ENCODE peak calls at places on chromosomes 2 and 18, in five cellular contexts. M is psoas muscle, O is DND-41, C is tibial nerve, V is PC-9. W is an unnamed sample. For H3K36me3, the result is how much of the 10 kb centered on the place peaks cover.

GRCh38 chr18:68176901-68177300 is 538.0 kb downstream of the TMX3 start:
- DNase-seq in V (no peak), O (no peak), C (no peak), M (no peak), W (no peak)

GRCh38 chr2:64228126-64228678 is 84.0 kb upstream of the PELI1 start:
- DNase-seq in C (peak), M (peak), V (peak), O (peak), W (peak)

GRCh38 chr2:46852598-46852997 is 63.0 kb downstream of the MCFD2 start:
- DNase-seq in C (no peak), V (no peak), M (no peak), O (no peak), W (no peak)

GRCh38 chr2:19675856-19676460 is 225.8 kb downstream of the TTC32 start:
- DNase-seq in C (no peak), O (no peak), V (peak), M (no peak), W (no peak)

GRCh38 chr2:105337122-105338019 is at the start of gene C2orf49:
- DNase-seq in V (peak), M (peak), C (peak), O (peak), W (peak)

GRCh38 chr2:8680931-8681760 is 710 bp upstream of the ID2 start:
- DNase-seq in O (peak), M (no peak), V (no peak), C (peak), W (peak)

GRCh38 chr18:59468821-59469220 is 109.8 kb upstream of the LMAN1 start:
- DNase-seq in V (no peak), M (no peak), C (no peak), O (no peak), W (no peak)

GRCh38 chr2:171390941-171391516 is 42.8 kb downstream of the METTL8 start:
- DNase-seq in V (peak), O (no peak), M (no peak), C (no peak), W (no peak)

GRCh38 chr2:219398721-219399333 is 11.1 kb upstream of the DNPEP start:
- DNase-seq in V (peak), C (no peak), M (peak), O (no peak), W (peak)

GRCh38 chr2:58063641-58064040 is 17.0 kb downstream of the VRK2 start:
- DNase-seq in O (no peak), M (no peak), C (no peak), V (no peak), W (no peak)

GRCh38 chr2:2699117-2699497 is 368.0 kb upstream of the MYT1L start:
- DNase-seq in C (no peak), O (no peak), M (no peak), V (no peak), W (no peak)

GRCh38 chr2:88831792-88832248 is 140.3 kb downstream of the RPIA start:
- DNase-seq in O (peak), M (peak), V (no peak), C (peak), W (peak)

GRCh38 chr2:231488331-231488730 is 24.0 kb upstream of the NCL start:
- DNase-seq in O (no peak), C (no peak), V (no peak), M (no peak), W (no peak)

GRCh38 chr2:85937069-85937439 is 48.3 kb upstream of the ST3GAL5 start:
- DNase-seq in M (no peak), O (no peak), V (no peak), C (no peak), W (no peak)

GRCh38 chr2:192307530-192307929 is 112.8 kb upstream of the TMEFF2 start:
- DNase-seq in C (no peak), V (no peak), O (no peak), M (no peak), W (no peak)

GRCh38 chr2:64643838-64644219 is 9.9 kb downstream of the SERTAD2 start:
- DNase-seq in M (no peak), O (no peak), V (no peak), C (no peak), W (no peak)

GRCh38 chr2:211103989-211104388 is 547.6 kb downstream of the CPS1 start:
- DNase-seq in C (no peak), O (no peak), M (no peak), V (no peak), W (peak)

GRCh38 chr18:55405655-55406373 is 182.2 kb downstream of the TCF4 start:
- DNase-seq in O (no peak), V (peak), C (peak), M (peak), W (peak)

GRCh38 chr2:218980800-218981389 is 4.1 kb downstream of the FEV start:
- DNase-seq in C (no peak), M (peak), O (no peak), V (no peak), W (no peak)

GRCh38 chr2:190235101-190235500 is 84.5 kb downstream of the HIBCH start:
- DNase-seq in O (no peak), V (no peak), C (no peak), M (no peak), W (no peak)

GRCh38 chr2:148298201-148298600 is 277.3 kb downstream of the MBD5 start:
- DNase-seq in V (no peak), O (no peak), C (no peak), M (no peak), W (no peak)

DNA sequence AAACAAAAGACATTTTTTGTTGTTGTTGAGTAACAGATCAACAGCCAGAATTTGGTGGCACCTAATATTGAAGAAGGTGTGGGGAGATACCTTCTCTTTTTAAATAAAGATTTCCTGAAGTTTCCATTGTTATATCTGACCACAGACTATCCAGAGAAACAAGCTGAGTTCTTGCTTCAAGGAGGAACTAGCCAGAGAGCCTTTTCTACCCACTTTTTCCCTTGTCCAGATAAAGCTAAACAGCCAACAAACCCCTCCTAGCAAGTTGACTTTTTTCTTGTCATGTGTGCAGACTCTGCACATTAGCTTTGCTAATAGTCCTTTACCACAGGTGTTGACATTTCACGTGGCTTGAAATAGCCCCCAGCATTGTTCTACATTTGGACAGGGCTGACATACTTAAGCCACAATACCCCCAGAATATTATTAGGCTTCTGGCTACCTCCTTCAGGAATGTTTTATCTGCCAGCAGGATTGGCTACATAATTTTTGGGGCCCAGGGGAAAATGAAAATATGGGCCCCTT is 40.7 kb downstream of the PCBP1 start:
- DNase-seq in C (no peak), M (no peak), V (no peak), O (no peak), W (no peak)
- H3K27ac ChIP-seq in C (no peak), M (peak), V (no peak), O (no peak), W (no peak)

GRCh38 chr2:44247924-44248323 is 27.4 kb upstream of the SLC3A1 start:
- DNase-seq in O (no peak), V (no peak), C (no peak), M (no peak), W (no peak)
- TF ChIP-seq CTCF in O (peak), V (no peak), C (no peak), M (no peak), W (no peak)

GRCh38 chr18:62569081-62569480 is 46.3 kb downstream of the ZCCHC2 start:
- DNase-seq in V (no peak), O (no peak), C (no peak), M (no peak), W (no peak)

GRCh38 chr18:62571037-62571436 is 48.2 kb downstream of the ZCCHC2 start:
- DNase-seq in V (no peak), O (no peak), C (no peak), M (no peak), W (no peak)

GRCh38 chr18:62574776-62575175 is 52.0 kb downstream of the ZCCHC2 start:
- DNase-seq in C (no peak), M (no peak), O (no peak), V (no peak), W (no peak)

GRCh38 chr18:62571648-62572047 is 48.8 kb downstream of the ZCCHC2 start:
- DNase-seq in M (no peak), O (no peak), C (no peak), V (no peak), W (no peak)

DNA sequence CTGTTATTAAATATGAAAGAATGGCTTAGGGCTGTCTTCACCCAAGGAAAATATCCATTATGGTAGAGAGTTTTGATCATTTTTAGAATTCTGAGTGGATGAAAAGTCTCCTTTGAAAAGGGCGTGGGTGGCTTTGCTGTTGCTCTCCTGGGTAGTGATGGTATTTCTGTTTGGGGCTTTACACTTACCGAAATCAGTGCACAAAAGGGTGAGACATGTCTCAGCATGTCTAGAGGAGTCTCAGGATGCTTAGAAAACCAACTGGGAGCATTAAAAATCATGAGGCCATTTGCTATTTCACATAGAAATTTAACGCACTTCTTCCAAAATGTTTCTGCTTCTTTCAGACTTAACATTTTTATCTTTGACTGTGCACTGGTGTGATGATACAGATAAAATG is 49.6 kb downstream of the ZCCHC2 start:
- DNase-seq in M (no peak), C (no peak), O (no peak), V (no peak), W (no peak)
- H3K36me3 ChIP-seq in M (under half), C (under half), O (half or more), V (under half), W (half or more)

GRCh38 chr2:21920721-21921120 is 797.0 kb downstream of the TDRD15 start:
- DNase-seq in M (no peak), C (no peak), V (no peak), O (no peak), W (no peak)
- H3K27ac ChIP-seq in M (no peak), C (no peak), V (no peak), O (no peak), W (no peak)

GRCh38 chr2:73307720-73308119 is 14.4 kb upstream of the EGR4 start:
- DNase-seq in O (no peak), V (no peak), C (no peak), M (no peak), W (no peak)
- TF ChIP-seq CTCF in O (no peak), V (no peak), C (no peak), M (no peak), W (no peak)

DNA sequence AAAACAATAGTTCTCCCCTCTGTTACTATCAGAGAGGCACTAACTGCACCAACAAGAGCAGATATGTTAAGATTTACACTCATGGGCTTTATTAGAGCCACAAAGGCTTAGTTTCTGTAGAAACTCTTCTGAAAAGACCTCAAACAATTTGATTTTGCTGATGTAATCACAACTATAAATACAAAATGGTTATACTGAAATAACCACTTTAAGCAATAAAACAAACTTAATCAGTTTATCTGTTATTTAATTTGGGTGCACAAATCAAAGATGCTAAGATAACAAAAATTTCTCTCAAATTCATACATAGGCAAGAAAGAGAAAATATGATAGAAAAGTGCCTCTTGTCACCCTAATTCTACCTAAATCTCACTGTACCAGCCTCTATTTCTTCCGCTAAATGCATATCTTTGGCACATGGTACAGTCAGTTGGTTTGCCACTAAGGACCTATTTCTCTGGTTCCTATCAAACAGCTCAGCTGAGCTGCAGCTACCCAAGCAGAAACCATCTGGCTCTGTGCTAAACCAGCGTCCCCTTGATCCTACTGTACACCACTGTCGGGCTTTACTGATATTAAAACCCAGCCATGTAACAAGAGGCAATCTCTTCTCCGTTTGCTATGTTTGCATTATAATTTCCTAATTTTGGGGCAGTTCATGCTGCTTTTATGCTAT is 60.1 kb downstream of the CWC22 start:
- DNase-seq in C (no peak), M (no peak), V (no peak), O (no peak), W (no peak)
- H3K36me3 ChIP-seq in C (under half), M (under half), V (half or more), O (half or more), W (under half)

GRCh38 chr18:35936951-35937350 is 35.5 kb upstream of the RMP24 start:
- DNase-seq in C (no peak), M (no peak), V (no peak), O (no peak), W (no peak)

GRCh38 chr18:35939166-35939565 is 33.3 kb upstream of the RMP24 start:
- DNase-seq in M (no peak), O (no peak), C (no peak), V (no peak), W (no peak)

GRCh38 chr18:35941299-35941698 is 31.2 kb upstream of the RMP24 start:
- DNase-seq in C (no peak), V (no peak), M (no peak), O (no peak), W (no peak)

GRCh38 chr18:35938158-35938557 is 34.3 kb upstream of the RMP24 start:
- DNase-seq in C (no peak), M (no peak), V (peak), O (no peak), W (no peak)

GRCh38 chr18:35938562-35938961 is 33.9 kb upstream of the RMP24 start:
- DNase-seq in V (no peak), O (no peak), C (no peak), M (no peak), W (no peak)
- H3K27ac ChIP-seq in V (peak), O (no peak), C (no peak), M (no peak), W (no peak)